ENCODE peak calls at places on chromosomes 1 and 21, in six cellular contexts. One of them, this sample, is unnamed.

GRCh38 chr21:41071410-41071809 is 96.5 kb upstream of the BACE2 start:
- DNase-seq in substantia nigra: no peak
- DNase-seq in activated CD4-positive, alpha-beta T cell treated with anti-CD3 and anti-CD28 coated beads for 24 hours: no peak
- DNase-seq in NCI-H748 treated with DMSO at 0.1 percent for 48 hours: no peak
- DNase-seq in GM23338: peak
- DNase-seq in cardiac fibroblast: no peak
- DNase-seq in this sample: no peak

GRCh38 chr1:103197266-103197665 is 88.9 kb upstream of the COL11A1 start:
- DNase-seq in substantia nigra: no peak
- DNase-seq in activated CD4-positive, alpha-beta T cell treated with anti-CD3 and anti-CD28 coated beads for 24 hours: no peak
- DNase-seq in NCI-H748 treated with DMSO at 0.1 percent for 48 hours: no peak
- DNase-seq in GM23338: no peak
- DNase-seq in cardiac fibroblast: peak
- DNase-seq in this sample: no peak

GRCh38 chr1:89454845-89455521 is 69.6 kb upstream of the LRRC8B start:
- DNase-seq in substantia nigra: no peak
- DNase-seq in activated CD4-positive, alpha-beta T cell treated with anti-CD3 and anti-CD28 coated beads for 24 hours: peak
- DNase-seq in NCI-H748 treated with DMSO at 0.1 percent for 48 hours: peak
- DNase-seq in GM23338: peak
- DNase-seq in cardiac fibroblast: peak
- DNase-seq in this sample: peak

GRCh38 chr1:205669341-205670142 is 10.8 kb downstream of the SLC45A3 start:
- DNase-seq in substantia nigra: no peak
- DNase-seq in activated CD4-positive, alpha-beta T cell treated with anti-CD3 and anti-CD28 coated beads for 24 hours: no peak
- DNase-seq in NCI-H748 treated with DMSO at 0.1 percent for 48 hours: no peak
- DNase-seq in GM23338: no peak
- DNase-seq in cardiac fibroblast: no peak
- DNase-seq in this sample: peak

GRCh38 chr1:43303477-43304286 is 2.9 kb downstream of the TIE1 start:
- DNase-seq in substantia nigra: no peak
- DNase-seq in activated CD4-positive, alpha-beta T cell treated with anti-CD3 and anti-CD28 coated beads for 24 hours: no peak
- DNase-seq in NCI-H748 treated with DMSO at 0.1 percent for 48 hours: no peak
- DNase-seq in GM23338: no peak
- DNase-seq in cardiac fibroblast: no peak
- DNase-seq in this sample: no peak

GRCh38 chr1:21956720-21957552 is 19.8 kb upstream of the HSPG2 start:
- DNase-seq in substantia nigra: no peak
- DNase-seq in activated CD4-positive, alpha-beta T cell treated with anti-CD3 and anti-CD28 coated beads for 24 hours: no peak
- DNase-seq in NCI-H748 treated with DMSO at 0.1 percent for 48 hours: no peak
- DNase-seq in GM23338: peak
- DNase-seq in cardiac fibroblast: peak
- DNase-seq in this sample: no peak

GRCh38 chr1:89794406-89794805 is 26.4 kb upstream of the LRRC8D start:
- DNase-seq in substantia nigra: no peak
- DNase-seq in activated CD4-positive, alpha-beta T cell treated with anti-CD3 and anti-CD28 coated beads for 24 hours: no peak
- DNase-seq in NCI-H748 treated with DMSO at 0.1 percent for 48 hours: no peak
- DNase-seq in GM23338: peak
- DNase-seq in cardiac fibroblast: peak
- DNase-seq in this sample: no peak

GRCh38 chr1:158153179-158153578 is 27.5 kb upstream of the CD1D start:
- DNase-seq in substantia nigra: no peak
- DNase-seq in activated CD4-positive, alpha-beta T cell treated with anti-CD3 and anti-CD28 coated beads for 24 hours: no peak
- DNase-seq in NCI-H748 treated with DMSO at 0.1 percent for 48 hours: no peak
- DNase-seq in GM23338: no peak
- DNase-seq in cardiac fibroblast: no peak
- DNase-seq in this sample: no peak

GRCh38 chr1:236287757-236288619 is 6.2 kb upstream of the ERO1B start:
- DNase-seq in substantia nigra: no peak
- DNase-seq in activated CD4-positive, alpha-beta T cell treated with anti-CD3 and anti-CD28 coated beads for 24 hours: no peak
- DNase-seq in NCI-H748 treated with DMSO at 0.1 percent for 48 hours: peak
- DNase-seq in GM23338: peak
- DNase-seq in cardiac fibroblast: no peak
- DNase-seq in this sample: no peak

GRCh38 chr1:12617901-12618660 is at the start of gene DHRS3:
- DNase-seq in substantia nigra: no peak
- DNase-seq in activated CD4-positive, alpha-beta T cell treated with anti-CD3 and anti-CD28 coated beads for 24 hours: peak
- DNase-seq in NCI-H748 treated with DMSO at 0.1 percent for 48 hours: peak
- DNase-seq in GM23338: peak
- DNase-seq in cardiac fibroblast: peak
- DNase-seq in this sample: peak

GRCh38 chr1:212286437-212287131 is 1.4 kb downstream of the PPP2R5A start:
- DNase-seq in substantia nigra: no peak
- DNase-seq in activated CD4-positive, alpha-beta T cell treated with anti-CD3 and anti-CD28 coated beads for 24 hours: no peak
- DNase-seq in NCI-H748 treated with DMSO at 0.1 percent for 48 hours: peak
- DNase-seq in GM23338: no peak
- DNase-seq in cardiac fibroblast: peak
- DNase-seq in this sample: no peak

GRCh38 chr1:20366766-20367602 is 76.3 kb downstream of the VWA5B1 start:
- DNase-seq in substantia nigra: no peak
- DNase-seq in activated CD4-positive, alpha-beta T cell treated with anti-CD3 and anti-CD28 coated beads for 24 hours: no peak
- DNase-seq in NCI-H748 treated with DMSO at 0.1 percent for 48 hours: no peak
- DNase-seq in GM23338: peak
- DNase-seq in cardiac fibroblast: peak
- DNase-seq in this sample: peak

GRCh38 chr21:32499249-32500055 is 85.9 kb downstream of the TCP10L start:
- DNase-seq in substantia nigra: no peak
- DNase-seq in activated CD4-positive, alpha-beta T cell treated with anti-CD3 and anti-CD28 coated beads for 24 hours: no peak
- DNase-seq in NCI-H748 treated with DMSO at 0.1 percent for 48 hours: no peak
- DNase-seq in GM23338: no peak
- DNase-seq in cardiac fibroblast: peak
- DNase-seq in this sample: no peak

GRCh38 chr21:44529011-44529421 is 11.0 kb downstream of the KRTAP10-1 start:
- DNase-seq in substantia nigra: no peak
- DNase-seq in activated CD4-positive, alpha-beta T cell treated with anti-CD3 and anti-CD28 coated beads for 24 hours: no peak
- DNase-seq in NCI-H748 treated with DMSO at 0.1 percent for 48 hours: no peak
- DNase-seq in GM23338: no peak
- DNase-seq in cardiac fibroblast: no peak
- DNase-seq in this sample: no peak

GRCh38 chr1:155136728-155137127 is 1.1 kb downstream of the SLC50A1 start:
- DNase-seq in substantia nigra: no peak
- DNase-seq in activated CD4-positive, alpha-beta T cell treated with anti-CD3 and anti-CD28 coated beads for 24 hours: no peak
- DNase-seq in NCI-H748 treated with DMSO at 0.1 percent for 48 hours: no peak
- DNase-seq in GM23338: peak
- DNase-seq in cardiac fibroblast: no peak
- DNase-seq in this sample: no peak

GRCh38 chr1:41496080-41497055 is 11.9 kb upstream of the EDN2 start:
- DNase-seq in substantia nigra: no peak
- DNase-seq in activated CD4-positive, alpha-beta T cell treated with anti-CD3 and anti-CD28 coated beads for 24 hours: no peak
- DNase-seq in NCI-H748 treated with DMSO at 0.1 percent for 48 hours: peak
- DNase-seq in GM23338: peak
- DNase-seq in cardiac fibroblast: peak
- DNase-seq in this sample: no peak

GRCh38 chr1:224205438-224205840 is 22.4 kb downstream of the DEGS1 start:
- DNase-seq in substantia nigra: no peak
- DNase-seq in activated CD4-positive, alpha-beta T cell treated with anti-CD3 and anti-CD28 coated beads for 24 hours: peak
- DNase-seq in NCI-H748 treated with DMSO at 0.1 percent for 48 hours: no peak
- DNase-seq in GM23338: no peak
- DNase-seq in cardiac fibroblast: peak
- DNase-seq in this sample: no peak

GRCh38 chr21:46078322-46078981 is 19.5 kb upstream of the COL6A2 start:
- DNase-seq in substantia nigra: no peak
- DNase-seq in activated CD4-positive, alpha-beta T cell treated with anti-CD3 and anti-CD28 coated beads for 24 hours: no peak
- DNase-seq in NCI-H748 treated with DMSO at 0.1 percent for 48 hours: no peak
- DNase-seq in GM23338: no peak
- DNase-seq in cardiac fibroblast: no peak
- DNase-seq in this sample: no peak

GRCh38 chr1:227072991-227073390 is 132.9 kb downstream of the COQ8A start:
- DNase-seq in substantia nigra: no peak
- DNase-seq in activated CD4-positive, alpha-beta T cell treated with anti-CD3 and anti-CD28 coated beads for 24 hours: no peak
- DNase-seq in NCI-H748 treated with DMSO at 0.1 percent for 48 hours: no peak
- DNase-seq in GM23338: no peak
- DNase-seq in cardiac fibroblast: peak
- DNase-seq in this sample: no peak

GRCh38 chr1:58779837-58780585 is 3.8 kb downstream of the JUN start:
- DNase-seq in substantia nigra: no peak
- DNase-seq in activated CD4-positive, alpha-beta T cell treated with anti-CD3 and anti-CD28 coated beads for 24 hours: no peak
- DNase-seq in NCI-H748 treated with DMSO at 0.1 percent for 48 hours: peak
- DNase-seq in GM23338: peak
- DNase-seq in cardiac fibroblast: peak
- DNase-seq in this sample: no peak

GRCh38 chr1:208203127-208203847 is 40.9 kb downstream of the PLXNA2 start:
- DNase-seq in substantia nigra: no peak
- DNase-seq in activated CD4-positive, alpha-beta T cell treated with anti-CD3 and anti-CD28 coated beads for 24 hours: no peak
- DNase-seq in NCI-H748 treated with DMSO at 0.1 percent for 48 hours: peak
- DNase-seq in GM23338: no peak
- DNase-seq in cardiac fibroblast: peak
- DNase-seq in this sample: no peak

GRCh38 chr1:182206628-182207239 is 145.2 kb upstream of the ZNF648 start:
- DNase-seq in substantia nigra: no peak
- DNase-seq in activated CD4-positive, alpha-beta T cell treated with anti-CD3 and anti-CD28 coated beads for 24 hours: no peak
- DNase-seq in NCI-H748 treated with DMSO at 0.1 percent for 48 hours: no peak
- DNase-seq in GM23338: no peak
- DNase-seq in cardiac fibroblast: peak
- DNase-seq in this sample: no peak

This sample was measured in putamen.